ENCODE peak calls at places on chromosomes 16 and 17, in seven cellular contexts. T is NT2/D1; A is progenitor cell of endocrine pancreas; G is activated CD8-positive, alpha-beta memory T cell treated with anti-CD3 and anti-CD28 coated beads for 4 hours; O is stimulated activated CD8-positive, alpha-beta memory T cell treated with anti-CD3 and anti-CD28 coated beads, Interleukin-4, amount 100 ng/mL, for 1 hour; U is HT1080; Y is AG04450. M is an unnamed sample.

GRCh38 chr17:50950002-50950877 is 84.1 kb upstream of the TOB1 start:
- DNase-seq in G (no peak), Y (peak), A (peak), U (peak), O (peak), T (peak), M (peak)

GRCh38 chr17:57294629-57295501 is 38.5 kb downstream of the MSI2 start:
- DNase-seq in Y (no peak), A (no peak), U (peak), O (peak), G (peak), T (no peak), M (peak)

GRCh38 chr16:27721548-27722265 is 171.8 kb downstream of the KATNIP start:
- DNase-seq in G (no peak), A (no peak), Y (peak), T (no peak), O (no peak), U (no peak), M (no peak)

GRCh38 chr17:77807746-77808441 is 150.6 kb upstream of the TNRC6C start:
- DNase-seq in Y (no peak), O (no peak), T (no peak), A (no peak), U (no peak), G (no peak), M (no peak)

GRCh38 chr17:68580236-68580903 is 20.8 kb downstream of the FAM20A start:
- DNase-seq in Y (no peak), O (no peak), U (peak), A (no peak), G (no peak), T (no peak), M (no peak)

GRCh38 chr17:38415250-38416194 is 12.7 kb upstream of the ARHGAP23 start:
- DNase-seq in Y (peak), O (no peak), U (peak), T (no peak), A (no peak), G (no peak), M (peak)

GRCh38 chr16:80105160-80105559 is 435.6 kb upstream of the DYNLRB2 start:
- DNase-seq in G (no peak), A (no peak), T (no peak), O (no peak), Y (no peak), U (peak), M (no peak)

GRCh38 chr17:4786111-4786491 is at the start of gene VMO1:
- DNase-seq in Y (no peak), T (no peak), G (no peak), A (no peak), U (no peak), O (no peak), M (no peak)

GRCh38 chr17:82490512-82491195 is 28.9 kb upstream of the FOXK2 start:
- DNase-seq in T (no peak), G (no peak), O (no peak), Y (no peak), A (no peak), U (no peak), M (no peak)

M was measured in Caco-2.